ENCODE peak calls at places on chromosome 12, in ten cellular contexts. J is endothelial cell of umbilical vein, U is HCT116, L is GM12878, P is WTC11, T is A549, V is NB4, N is HepG2, C is SK-N-SH, R is K562. I is an unnamed sample.

GRCh38 chr12:25386823-25387134 is 136.1 kb upstream of the KRAS start:
- DNase-seq in N (no peak), U (no peak), T (no peak), J (no peak), L (no peak), R (no peak), V (no peak), C (peak; percentile 36), P (no peak), I (no peak)

GRCh38 chr12:47775100-47775911 is 2.3 kb downstream of the SLC48A1 start:
- DNase-seq in R (peak; percentile 83), T (peak; percentile 54), P (no peak), N (no peak), V (peak; percentile 96), J (no peak), C (no peak), U (no peak), L (no peak), I (no peak)

GRCh38 chr12:50589650-50590435 is 85.1 kb downstream of the DIP2B start:
- DNase-seq in L (no peak), T (no peak), V (peak; percentile 61), U (no peak), R (peak; percentile 75), P (no peak), N (no peak), J (peak; percentile 63), C (no peak), I (no peak)

GRCh38 chr12:10018390-10018789 is 8.0 kb downstream of the CLEC12B start:
- DNase-seq in T (no peak), U (no peak), P (no peak), N (no peak), J (peak; percentile 69), R (no peak), V (no peak), L (no peak), C (no peak), I (no peak)

GRCh38 chr12:43863770-43864366 is 28.0 kb downstream of the TMEM117 start:
- DNase-seq in V (no peak), T (no peak), R (no peak), C (no peak), J (no peak), P (no peak), L (no peak), N (no peak), U (no peak), I (no peak)

GRCh38 chr12:53751336-53752191 is at the start of gene CISTR:
- DNase-seq in R (no peak), U (no peak), C (peak; percentile 66), V (peak; percentile 97), P (peak; percentile 45), L (no peak), N (no peak), J (no peak), T (no peak), I (no peak)

GRCh38 chr12:132208153-132208823 is 64.0 kb downstream of the NOC4L start:
- DNase-seq in P (no peak), T (no peak), C (no peak), J (no peak), N (no peak), R (no peak), U (no peak), L (no peak), V (no peak), I (no peak)

GRCh38 chr12:27289414-27289813 is 43.2 kb upstream of the BMAL2 start:
- DNase-seq in R (no peak), C (no peak), P (no peak), U (no peak), N (no peak), J (no peak), V (no peak), T (no peak), L (no peak), I (no peak)

GRCh38 chr12:49000346-49000745 is 1.2 kb upstream of the DDN start:
- DNase-seq in R (no peak), T (no peak), U (no peak), V (no peak), P (no peak), N (no peak), C (no peak), J (no peak), L (no peak), I (no peak)

GRCh38 chr12:48999371-49000131 is at the start of gene DDN:
- DNase-seq in C (peak; percentile 86), T (peak; percentile 63), R (peak; percentile 70), P (no peak), U (peak; percentile 45), V (peak; percentile 94), J (no peak), N (no peak), L (no peak), I (peak; percentile 72)

GRCh38 chr12:48998497-48999353 is 450 bp downstream of the DDN start:
- DNase-seq in L (no peak), N (no peak), R (no peak), U (no peak), C (peak; percentile 63), J (no peak), T (peak; percentile 60), P (no peak), V (peak; percentile 75), I (peak; percentile 82)

GRCh38 chr12:48996794-48997718 is 2.1 kb downstream of the DDN start:
- DNase-seq in L (no peak), T (peak; percentile 83), J (peak; percentile 67), P (peak; percentile 85), U (no peak), N (peak; percentile 65), V (peak; percentile 87), C (peak; percentile 82), R (peak; percentile 85), I (no peak)

DNA sequence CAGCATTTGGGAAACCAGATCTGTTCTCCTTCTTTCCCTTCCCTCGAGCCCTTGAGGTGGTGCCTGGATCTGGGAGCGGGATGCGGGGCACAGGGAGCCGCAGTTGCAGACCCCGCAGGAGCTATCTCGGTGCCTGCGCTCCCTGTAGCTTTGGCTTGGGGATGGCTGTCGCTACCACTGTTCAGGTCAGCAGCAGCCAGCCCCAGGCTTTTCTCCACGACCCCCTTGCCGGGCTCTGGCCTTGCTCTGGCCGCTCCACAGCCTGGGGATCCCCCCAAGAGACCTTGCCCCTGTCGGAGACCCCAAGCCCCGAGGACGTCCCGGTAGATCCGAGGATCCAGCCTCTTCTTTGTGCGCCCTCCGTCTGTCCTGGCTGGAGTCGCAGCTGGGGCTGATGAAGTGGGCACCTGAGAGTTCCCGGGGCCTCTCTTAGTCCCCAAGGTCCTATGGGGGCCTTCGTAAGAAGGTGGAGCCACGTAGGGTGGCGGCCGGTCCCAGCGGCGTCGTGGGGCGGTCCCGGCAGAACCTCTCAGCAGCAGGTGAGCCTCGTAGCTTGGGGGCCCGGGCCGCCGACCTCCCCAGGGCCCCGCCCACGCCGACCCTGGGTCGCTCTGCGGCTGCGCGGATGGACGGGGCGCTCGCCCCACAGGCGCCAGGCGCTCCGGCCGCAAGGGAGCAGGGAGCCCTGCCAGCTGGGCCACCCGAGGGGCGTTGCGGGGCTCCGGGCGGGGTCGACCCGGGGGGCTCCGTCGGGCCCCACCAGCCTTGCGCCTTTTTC is 1.3 kb downstream of the DDN start:
- DNase-seq in T (peak; percentile 55), P (no peak), J (no peak), L (no peak), N (no peak), U (no peak), V (peak; percentile 67), C (peak; percentile 90), R (peak; percentile 79), I (peak; percentile 84)
- TF ChIP-seq MAX in T (no peak), P (peak; percentile 35), J (no peak), L (no peak), N (no peak), U (no peak), V (no peak), C (no peak), R (no peak), I (no peak)

DNA sequence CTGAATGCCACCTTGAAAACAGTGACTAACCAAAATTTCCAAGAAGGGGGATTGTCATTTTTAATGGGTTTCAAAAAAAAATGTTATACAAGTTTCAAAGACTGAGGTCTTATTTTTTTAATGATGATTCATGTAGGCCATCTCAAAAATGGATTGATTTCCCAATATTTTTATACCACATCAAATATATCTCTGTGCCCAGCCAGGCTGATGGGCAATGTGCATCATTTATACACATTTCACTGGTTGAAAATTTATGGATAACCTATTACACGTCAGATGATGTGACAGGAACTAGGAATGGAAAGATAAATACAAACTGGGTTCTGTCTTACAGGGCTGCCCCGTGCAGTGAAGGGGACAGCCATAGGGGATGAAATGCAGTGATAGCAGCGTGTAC is 112.7 kb upstream of the TMPO start:
- DNase-seq in C (no peak), L (no peak), P (no peak), T (no peak), J (no peak), V (no peak), R (no peak), U (no peak), N (no peak), I (no peak)
- TF ChIP-seq MAX in C (no peak), L (no peak), P (no peak), T (no peak), J (no peak), V (no peak), R (no peak), U (peak; percentile 6), N (no peak), I (no peak)

GRCh38 chr12:570237-570925 is 92.9 kb downstream of the NINJ2 start:
- DNase-seq in V (no peak), C (peak; percentile 81), P (peak; percentile 66), U (peak; percentile 76), N (peak; percentile 77), L (no peak), R (peak; percentile 72), J (peak; percentile 72), T (peak; percentile 93), I (no peak)

GRCh38 chr12:572532-572899 is 90.7 kb downstream of the NINJ2 start:
- DNase-seq in R (no peak), C (no peak), P (no peak), J (peak; percentile 10), V (peak; percentile 39), N (peak; percentile 27), T (peak; percentile 56), L (no peak), U (peak; percentile 21), I (no peak)

GRCh38 chr12:573226-573625 is 90.0 kb downstream of the NINJ2 start:
- DNase-seq in V (no peak), N (no peak), T (no peak), C (no peak), R (no peak), J (no peak), P (no peak), L (no peak), U (no peak), I (no peak)

GRCh38 chr12:570949-571794 is 92.1 kb downstream of the NINJ2 start:
- DNase-seq in T (peak; percentile 98), V (no peak), U (peak; percentile 81), J (peak; percentile 70), L (no peak), N (peak; percentile 58), C (no peak), R (peak; percentile 42), P (peak; percentile 68), I (peak; percentile 75)

GRCh38 chr12:571795-572531 is 91.3 kb downstream of the NINJ2 start:
- DNase-seq in P (no peak), L (no peak), J (peak; percentile 6), V (peak; percentile 34), R (no peak), U (peak; percentile 19), C (no peak), N (peak; percentile 29), T (peak; percentile 74), I (no peak)
- TF ChIP-seq MAX in P (no peak), L (no peak), J (no peak), V (no peak), R (no peak), U (no peak), C (no peak), N (peak; percentile 69), T (peak; percentile 71), I (no peak)

GRCh38 chr12:30719060-30719459 is 23.4 kb upstream of the IPO8 start:
- DNase-seq in T (no peak), N (no peak), L (no peak), U (no peak), C (no peak), R (no peak), V (no peak), J (no peak), P (no peak), I (no peak)
- TF ChIP-seq MAX in T (no peak), N (no peak), L (no peak), U (no peak), C (no peak), R (no peak), V (no peak), J (no peak), P (no peak), I (no peak)